ENCODE peak calls at places on chromosomes 6 and 20, in seven cellular contexts. R is MM.1S, K is IMR-90, G is HCT116, I is endothelial cell of umbilical vein, A is mammary epithelial cell, Y is OCI-LY7. N is an unnamed sample.

GRCh38 chr6:168197636-168198301 is 118.8 kb upstream of the FRMD1 start:
- DNase-seq in R (no peak), K (no peak), G (no peak), I (no peak), A (no peak), Y (no peak), N (no peak)

GRCh38 chr6:127737009-127737486 is 160.1 kb downstream of the C6orf58 start:
- DNase-seq in R (peak; percentile 63), K (peak; percentile 73), G (peak; percentile 74), I (peak; percentile 79), A (peak; percentile 50), Y (peak; percentile 53), N (peak; percentile 79)

GRCh38 chr6:22956029-22956715 is 386.8 kb downstream of the HDGFL1 start:
- DNase-seq in R (no peak), K (no peak), G (no peak), I (no peak), A (no peak), Y (no peak), N (no peak)

GRCh38 chr6:128352331-128352730 is 168.1 kb downstream of the PTPRK start:
- DNase-seq in R (no peak), K (no peak), G (no peak), I (no peak), A (no peak), Y (no peak), N (no peak)

GRCh38 chr6:35973670-35974222 is 50.7 kb downstream of the SLC26A8 start:
- DNase-seq in R (peak; percentile 93), K (no peak), G (no peak), I (no peak), A (no peak), Y (no peak), N (no peak)

GRCh38 chr20:24364464-24364863 is 105.0 kb upstream of the SYNDIG1 start:
- DNase-seq in R (no peak), K (no peak), G (no peak), I (no peak), A (no peak), Y (no peak), N (no peak)

GRCh38 chr6:41591859-41592502 is 45.8 kb downstream of the FOXP4 start:
- DNase-seq in R (peak; percentile 30), K (peak; percentile 45), G (peak; percentile 46), I (peak; percentile 73), A (peak; percentile 41), Y (peak; percentile 62), N (peak; percentile 55)

GRCh38 chr6:155351273-155352129 is 37.2 kb upstream of the TFB1M start:
- DNase-seq in R (peak; percentile 13), K (no peak), G (no peak), I (no peak), A (no peak), Y (peak; percentile 79), N (no peak)

GRCh38 chr6:105902401-105903031 is 183.6 kb upstream of the PRDM1 start:
- DNase-seq in R (no peak), K (peak; percentile 36), G (no peak), I (no peak), A (no peak), Y (peak; percentile 83), N (peak; percentile 82)

GRCh38 chr20:53773792-53774371 is 180.2 kb upstream of the ZNF217 start:
- DNase-seq in R (no peak), K (peak; percentile 97), G (peak; percentile 60), I (peak; percentile 51), A (peak; percentile 94), Y (no peak), N (peak; percentile 96)

GRCh38 chr20:568097-568864 is 24.7 kb upstream of the CSNK2A1 start:
- DNase-seq in R (no peak), K (no peak), G (no peak), I (no peak), A (no peak), Y (no peak), N (no peak)

GRCh38 chr6:81531869-81532561 is 220.5 kb downstream of the TENT5A start:
- DNase-seq in R (peak; percentile 79), K (peak; percentile 38), G (no peak), I (no peak), A (no peak), Y (no peak), N (no peak)

GRCh38 chr6:156686429-156686939 is 90.7 kb upstream of the ARID1B start:
- DNase-seq in R (peak; percentile 42), K (peak; percentile 59), G (no peak), I (peak; percentile 81), A (peak; percentile 62), Y (peak; percentile 74), N (peak; percentile 84)

GRCh38 chr6:168956141-168956838 is 297.4 kb downstream of the THBS2 start:
- DNase-seq in R (no peak), K (peak; percentile 33), G (no peak), I (no peak), A (peak; percentile 18), Y (no peak), N (peak; percentile 54)

GRCh38 chr6:148746363-148747144 is at the start of gene UST:
- DNase-seq in R (peak; percentile 7), K (peak; percentile 95), G (peak; percentile 64), I (peak; percentile 60), A (peak; percentile 88), Y (peak; percentile 83), N (peak; percentile 96)

GRCh38 chr20:41428285-41428684 is 61.7 kb upstream of the EMILIN3 start:
- DNase-seq in R (no peak), K (peak; percentile 86), G (peak; percentile 19), I (no peak), A (peak; percentile 62), Y (no peak), N (peak; percentile 15)

GRCh38 chr20:51022227-51022802 is 592 bp downstream of the KCNG1 start:
- DNase-seq in R (no peak), K (no peak), G (no peak), I (no peak), A (peak; percentile 7), Y (no peak), N (no peak)

GRCh38 chr6:125787791-125788190 is 3.0 kb upstream of the NCOA7 start:
- DNase-seq in R (no peak), K (peak; percentile 54), G (no peak), I (peak; percentile 69), A (no peak), Y (peak; percentile 43), N (peak; percentile 49)

GRCh38 chr6:83097675-83098074 is 30.2 kb downstream of the DOP1A start:
- DNase-seq in R (no peak), K (no peak), G (no peak), I (no peak), A (no peak), Y (no peak), N (no peak)

DNA sequence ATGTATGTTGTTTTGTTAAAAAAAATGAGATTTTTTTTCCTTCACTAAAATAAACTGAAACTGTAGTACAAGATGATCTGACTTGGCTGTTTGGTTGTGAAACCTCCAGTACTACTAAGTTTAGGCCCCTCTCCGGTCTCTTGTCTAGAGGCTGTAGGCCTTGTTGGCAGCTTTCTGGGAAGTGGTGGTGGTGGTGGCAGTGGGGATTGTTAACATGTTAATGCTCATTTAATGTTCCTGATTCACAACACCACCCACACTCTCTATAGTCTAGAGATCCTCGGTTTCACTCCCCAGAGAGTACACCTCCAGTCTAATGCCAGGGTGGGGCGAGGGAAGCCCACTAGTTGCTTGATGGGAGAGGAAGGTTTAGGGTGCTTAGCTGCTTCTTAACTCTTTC is 24.1 kb downstream of the STK4 start:
- DNase-seq in R (peak; percentile 83), K (no peak), G (no peak), I (no peak), A (no peak), Y (no peak), N (peak; percentile 71)
- H3K4me3 ChIP-seq in R (peak overlapping the region; percentile 62), K (no peak overlapping the region), G (no peak overlapping the region), I (no peak overlapping the region), A (no peak overlapping the region), Y (no peak overlapping the region), N (peak overlapping the region; percentile 72)

DNA sequence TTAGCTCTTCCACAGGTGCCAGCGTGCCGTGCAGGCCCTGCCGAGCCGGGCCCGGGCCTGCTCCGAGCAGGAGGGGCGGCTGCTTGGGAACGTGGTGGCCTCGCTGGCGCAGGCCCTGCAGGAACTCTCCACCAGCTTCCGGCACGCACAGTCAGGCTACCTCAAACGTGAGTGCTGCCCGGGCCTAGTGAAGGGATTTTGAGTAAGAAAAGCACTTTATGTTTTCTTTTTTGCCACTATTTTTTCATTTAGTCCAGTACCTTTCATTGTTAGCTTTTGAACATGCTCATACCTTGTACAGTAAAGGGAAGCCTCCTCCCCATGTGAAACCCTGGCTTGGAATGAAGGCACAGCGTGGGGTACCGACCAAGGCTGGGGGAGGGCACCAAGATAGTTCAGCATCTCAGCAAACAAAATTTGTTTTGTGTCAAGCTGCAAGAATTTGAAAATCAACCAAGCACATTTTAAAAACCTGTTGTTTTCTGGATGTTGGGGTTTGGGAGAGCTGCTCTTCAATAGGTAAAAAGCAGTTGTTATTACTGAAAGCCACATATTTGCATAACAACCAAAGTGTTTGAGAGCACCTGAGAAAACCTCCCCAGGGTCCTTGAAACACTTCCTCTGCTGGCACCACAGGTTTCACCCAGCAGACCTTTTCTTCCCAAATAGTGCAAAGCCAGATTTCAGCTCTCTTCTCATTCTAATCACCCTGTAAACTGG is 18.4 kb downstream of the STX16 start:
- DNase-seq in R (peak; percentile 71), K (no peak), G (no peak), I (no peak), A (no peak), Y (peak; percentile 76), N (no peak)
- H4K20me1 ChIP-seq in R (peaks cover 6% of the 10 kb centered on the region), K (peaks cover 22% of the 10 kb centered on the region), G (no peaks in the 10 kb centered on the region), I (no peaks in the 10 kb centered on the region), A (peaks cover under 1% of the 10 kb centered on the region), Y (peaks cover 49% of the 10 kb centered on the region), N (no peaks in the 10 kb centered on the region)

GRCh38 chr6:71239694-71240093 is 48.9 kb upstream of the OGFRL1 start:
- DNase-seq in R (no peak), K (no peak), G (no peak), I (no peak), A (no peak), Y (no peak), N (no peak)

GRCh38 chr6:71238351-71238750 is 50.3 kb upstream of the OGFRL1 start:
- DNase-seq in R (no peak), K (peak; percentile 75), G (no peak), I (no peak), A (peak; percentile 30), Y (no peak), N (peak; percentile 78)

DNA sequence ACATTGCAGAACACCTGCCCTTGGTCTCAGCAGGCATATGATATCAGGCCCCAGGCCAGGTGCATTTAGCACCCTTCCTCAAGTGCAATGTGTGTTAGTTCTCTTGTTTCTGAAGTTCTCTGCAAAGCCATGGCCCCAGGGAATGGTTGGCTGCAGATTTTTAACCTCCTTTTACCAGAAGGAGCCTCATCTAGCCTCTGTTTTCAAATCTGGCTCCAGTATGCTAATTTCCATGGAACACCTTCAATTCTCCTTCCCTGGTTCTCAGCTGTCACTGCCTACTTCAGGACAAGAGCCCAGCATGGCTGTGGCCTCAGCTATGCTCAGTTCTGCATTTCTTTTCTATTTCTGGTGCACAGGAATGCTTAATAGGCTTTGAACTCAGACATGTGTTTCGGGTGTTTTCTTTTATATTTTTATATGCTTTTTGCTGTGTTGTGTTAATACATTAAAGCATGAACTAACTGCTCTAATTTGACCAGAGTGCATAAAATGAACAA is 51.6 kb upstream of the OGFRL1 start:
- DNase-seq in R (no peak), K (no peak), G (no peak), I (no peak), A (no peak), Y (peak; percentile 24), N (no peak)
- H2AFZ ChIP-seq in R (peak overlapping the region; percentile 14), K (no peak overlapping the region), G (no peak overlapping the region), I (no peak overlapping the region), A (no peak overlapping the region), Y (peak overlapping the region; percentile 20), N (no peak overlapping the region)

DNA sequence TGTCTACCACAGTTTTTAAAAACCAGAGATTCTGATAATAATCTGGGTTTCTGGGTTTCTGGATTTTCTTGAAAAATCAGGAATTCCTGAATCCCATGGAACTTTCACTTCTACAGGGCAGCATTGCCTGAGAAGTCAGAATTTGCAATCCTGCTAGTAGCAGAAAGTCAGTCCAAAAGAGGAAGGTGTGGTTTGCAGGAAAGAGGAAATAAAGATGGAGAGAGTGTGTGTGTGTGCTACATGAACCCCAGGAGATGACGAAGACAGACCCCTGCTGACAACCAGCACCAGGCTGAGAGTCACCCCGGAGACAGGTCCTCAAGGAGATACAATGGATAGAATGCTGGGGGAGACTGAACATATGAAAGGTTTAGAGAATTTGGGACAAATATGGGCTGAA is 44.9 kb downstream of the PRND start:
- DNase-seq in R (no peak), K (no peak), G (no peak), I (no peak), A (no peak), Y (no peak), N (no peak)
- H3K4me3 ChIP-seq in R (no peak overlapping the region), K (no peak overlapping the region), G (no peak overlapping the region), I (no peak overlapping the region), A (no peak overlapping the region), Y (no peak overlapping the region), N (no peak overlapping the region)